ENCODE peak calls at places on chromosomes 1 and 21, in six cellular contexts. N is mesenchymal stem cell, R is neuronal stem cell, F is H9, A is IMR-90, B is H1. U is an unnamed sample.
A peak's percentile ranks its signal among the peaks of the same experiment; 100 is the strongest.

GRCh38 chr1:9823943-9824701 is at the start of gene CLSTN1:
- DNase-seq in N (peak; percentile 86), R (peak; percentile 93), F (peak; percentile 92), A (peak; percentile 81), B (peak; percentile 93), U (peak; percentile 91)

GRCh38 chr1:24830680-24831272 is 85.5 kb downstream of the CLIC4 start:
- DNase-seq in N (peak; percentile 81), R (peak; percentile 32), F (no peak), A (peak; percentile 79), B (no peak), U (peak; percentile 81)

GRCh38 chr21:37449302-37449937 is 82.8 kb downstream of the DYRK1A start:
- DNase-seq in N (no peak), R (no peak), F (no peak), A (no peak), B (no peak), U (no peak)

GRCh38 chr1:201191723-201192477 is 1.3 kb downstream of the IGFN1 start:
- DNase-seq in N (peak; percentile 82), R (no peak), F (no peak), A (peak; percentile 98), B (no peak), U (peak; percentile 2)

GRCh38 chr1:19661721-19662228 is 2.9 kb upstream of the HTR6 start:
- DNase-seq in N (peak; percentile 49), R (no peak), F (no peak), A (peak; percentile 52), B (no peak), U (no peak)

GRCh38 chr1:246417152-246417812 is 89.8 kb downstream of the SMYD3 start:
- DNase-seq in N (peak; percentile 42), R (no peak), F (no peak), A (peak; percentile 73), B (no peak), U (no peak)

GRCh38 chr1:158286966-158287365 is 2.8 kb upstream of the CD1C start:
- DNase-seq in N (no peak), R (no peak), F (no peak), A (no peak), B (no peak), U (no peak)

GRCh38 chr1:244181867-244182266 is 130.8 kb downstream of the ZBTB18 start:
- DNase-seq in N (no peak), R (no peak), F (no peak), A (no peak), B (no peak), U (no peak)

GRCh38 chr1:68293609-68294353 is 61.5 kb upstream of the WLS start:
- DNase-seq in N (peak; percentile 74), R (peak; percentile 95), F (peak; percentile 77), A (peak; percentile 45), B (peak; percentile 75), U (no peak)

GRCh38 chr1:234437423-234438171 is 41.4 kb downstream of the TARBP1 start:
- DNase-seq in N (no peak), R (no peak), F (no peak), A (no peak), B (no peak), U (no peak)

GRCh38 chr1:154181944-154182341 is 10.0 kb downstream of the TPM3 start:
- DNase-seq in N (no peak), R (no peak), F (no peak), A (no peak), B (no peak), U (no peak)

GRCh38 chr1:178241057-178241456 is 147.2 kb downstream of the RASAL2 start:
- DNase-seq in N (peak; percentile 67), R (no peak), F (no peak), A (peak; percentile 77), B (no peak), U (no peak)

GRCh38 chr1:220926146-220926545 is 46.9 kb downstream of the HLX start:
- DNase-seq in N (peak; percentile 58), R (no peak), F (no peak), A (peak; percentile 7), B (no peak), U (no peak)

GRCh38 chr1:113686891-113687624 is 72.2 kb downstream of the PHTF1 start:
- DNase-seq in N (peak; percentile 8), R (no peak), F (no peak), A (peak; percentile 81), B (no peak), U (no peak)

GRCh38 chr1:114153621-114154145 is at the start of gene SYT6:
- DNase-seq in N (peak; percentile 1), R (no peak), F (no peak), A (no peak), B (peak; percentile 66), U (no peak)

GRCh38 chr1:167369933-167370332 is 148.4 kb downstream of the CD247 start:
- DNase-seq in N (no peak), R (no peak), F (no peak), A (no peak), B (no peak), U (no peak)

GRCh38 chr1:169601096-169601881 is 15.0 kb upstream of the F5 start:
- DNase-seq in N (peak; percentile 43), R (peak; percentile 8), F (no peak), A (peak; percentile 20), B (no peak), U (no peak)

GRCh38 chr1:88463401-88463800 is 220.7 kb upstream of the PKN2 start:
- DNase-seq in N (peak; percentile 10), R (no peak), F (no peak), A (no peak), B (no peak), U (no peak)

GRCh38 chr1:240739139-240739538 is 127.2 kb upstream of the GREM2 start:
- DNase-seq in N (peak; percentile 12), R (no peak), F (no peak), A (no peak), B (no peak), U (no peak)

GRCh38 chr1:237327061-237327460 is 285.1 kb downstream of the RYR2 start:
- DNase-seq in N (no peak), R (no peak), F (no peak), A (no peak), B (no peak), U (no peak)

GRCh38 chr1:94004924-94005323 is 95.7 kb upstream of the GCLM start:
- DNase-seq in N (peak; percentile 41), R (no peak), F (no peak), A (peak; percentile 74), B (no peak), U (no peak)

GRCh38 chr1:52963101-52963500 is 36.0 kb downstream of the SCP2 start:
- DNase-seq in N (no peak), R (no peak), F (no peak), A (no peak), B (no peak), U (no peak)

GRCh38 chr1:147833231-147833840 is 69.3 kb upstream of the GJA8 start:
- DNase-seq in N (no peak), R (no peak), F (peak; percentile 71), A (no peak), B (peak; percentile 53), U (peak; percentile 17)

GRCh38 chr1:202014915-202015676 is 4.7 kb downstream of the ELF3 start:
- DNase-seq in N (no peak), R (no peak), F (no peak), A (no peak), B (no peak), U (no peak)

DNA sequence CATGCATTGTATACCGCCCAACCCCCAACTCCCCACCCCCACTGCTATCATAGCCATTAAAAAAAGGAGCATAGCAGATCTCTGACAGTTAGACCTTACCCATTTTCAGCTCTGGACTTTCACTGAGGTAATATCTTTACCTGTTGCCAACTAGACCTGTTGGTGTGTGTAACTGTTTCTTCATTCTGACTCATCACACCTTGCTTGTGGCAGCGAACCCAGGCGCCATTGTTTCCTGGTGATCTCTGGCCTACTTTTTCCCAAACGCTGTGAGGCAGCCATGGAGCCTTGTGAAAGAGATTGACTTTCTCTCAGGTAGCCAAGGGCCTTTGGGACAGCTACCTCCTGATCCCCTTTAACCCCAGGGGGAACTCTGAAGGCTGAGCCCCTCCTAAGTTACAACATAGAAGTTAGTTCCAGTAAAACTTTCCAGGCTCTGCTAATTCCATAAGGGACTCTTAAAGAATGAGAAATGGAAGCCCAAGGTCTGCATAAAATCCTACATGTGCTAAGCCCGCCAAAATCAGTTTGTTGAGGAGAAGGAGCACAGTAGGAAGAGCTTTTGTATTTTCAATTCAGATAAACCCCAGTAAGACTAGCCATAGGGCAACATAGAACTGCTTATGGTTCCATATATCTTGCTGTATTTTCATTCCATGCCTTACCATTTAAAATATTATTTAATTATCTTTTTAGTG is 196.1 kb upstream of the CAMK1G start:
- DNase-seq in N (no peak), R (no peak), F (no peak), A (no peak), B (no peak), U (peak; percentile 63)
- H2AK5ac ChIP-seq in N (peak overlapping the region; percentile 86), R (no peak overlapping the region), F (no peak overlapping the region), A (peak overlapping the region; percentile 47), B (no peak overlapping the region), U (no peak overlapping the region)

DNA sequence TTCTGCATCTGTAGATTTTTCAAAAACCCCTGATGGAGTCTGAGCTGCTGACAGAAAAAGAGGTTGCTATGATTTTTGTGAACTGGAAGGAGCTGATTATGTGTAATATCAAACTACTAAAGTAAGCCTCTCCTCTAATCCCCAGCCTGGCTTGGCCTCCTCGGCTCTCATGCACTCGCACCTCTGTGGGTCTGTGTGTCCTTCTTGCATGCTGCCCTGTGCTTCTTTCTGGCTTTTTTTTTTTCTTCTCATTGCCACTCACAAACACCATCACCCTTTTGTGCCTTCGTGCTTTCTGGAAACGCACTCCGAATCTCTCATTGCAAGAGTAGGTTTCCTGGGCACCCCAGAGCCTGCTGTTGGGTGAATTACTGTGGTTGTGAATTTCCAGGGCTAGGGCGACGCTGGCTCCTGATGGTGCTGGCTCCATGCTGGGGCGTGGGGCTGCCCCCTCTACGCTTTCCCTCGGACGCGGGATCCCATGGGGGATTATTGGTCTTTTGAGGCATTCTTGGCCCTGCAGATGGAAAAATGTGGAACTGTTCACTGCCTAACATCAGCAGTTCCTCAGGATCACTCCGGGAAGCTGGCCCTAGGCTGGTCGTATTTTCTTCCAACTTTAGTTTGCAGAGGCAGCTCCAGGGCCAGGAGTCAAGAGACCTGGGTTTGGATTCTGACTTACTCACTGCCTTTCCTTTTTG is 56.8 kb downstream of the ATP5PO start:
- DNase-seq in N (no peak), R (no peak), F (no peak), A (no peak), B (no peak), U (no peak)
- H3K4me2 ChIP-seq in N (no peak overlapping the region), R (no peak overlapping the region), F (no peak overlapping the region), A (no peak overlapping the region), B (peak overlapping the region; percentile 28), U (no peak overlapping the region)

DNA sequence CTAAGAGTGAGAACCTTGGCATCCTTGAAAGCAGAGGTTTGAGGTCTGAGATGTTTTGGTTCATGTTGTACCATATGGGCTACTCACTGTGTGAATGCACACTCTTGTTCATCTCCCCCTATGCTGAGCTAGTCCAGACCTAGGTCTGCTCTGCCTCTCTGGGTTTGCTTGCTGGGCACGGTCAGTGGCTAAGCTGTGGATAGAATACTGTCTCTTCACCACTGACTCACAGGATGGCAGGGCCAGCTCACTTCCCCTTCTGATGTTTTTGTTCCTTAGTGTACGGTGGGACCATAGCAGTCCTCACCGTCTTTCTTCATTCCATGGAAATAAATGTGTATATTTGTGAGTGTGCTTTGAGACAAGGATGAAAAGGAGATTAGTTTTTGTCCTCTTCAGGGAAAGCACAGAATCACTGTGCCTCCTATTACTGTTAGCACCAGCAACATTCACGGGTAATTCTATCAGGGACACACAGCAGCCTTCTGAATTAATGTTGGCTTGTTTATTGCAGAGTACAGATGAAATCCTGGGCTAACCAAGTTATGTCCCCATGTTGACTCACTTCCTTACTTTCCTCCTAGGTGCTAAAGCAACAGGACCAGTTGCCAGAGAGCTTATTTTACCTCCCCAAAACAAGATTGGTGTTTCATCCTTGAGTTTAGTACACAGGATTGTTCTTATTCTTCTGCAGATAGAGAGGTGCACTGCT is 56.9 kb upstream of the IVNS1ABP start:
- DNase-seq in N (peak; percentile 52), R (no peak), F (no peak), A (peak; percentile 36), B (no peak), U (no peak)
- H3K27ac ChIP-seq in N (peak overlapping the region; percentile 54), R (no peak overlapping the region), F (no peak overlapping the region), A (no peak overlapping the region), B (no peak overlapping the region), U (no peak overlapping the region)

GRCh38 chr1:43367026-43367903 is 546 bp downstream of the ELOVL1 start:
- DNase-seq in N (peak; percentile 37), R (no peak), F (no peak), A (no peak), B (peak; percentile 60), U (peak; percentile 7)
- H2AK5ac ChIP-seq in N (peak overlapping the region; percentile 20), R (peak overlapping the region; percentile 90), F (no peak overlapping the region), A (peak overlapping the region; percentile 99), B (peak overlapping the region; percentile 94), U (peak overlapping the region; percentile 95)

U was measured in trophoblast cell.